ENCODE peak calls at places on chromosomes 4 and X, in nine cellular contexts. T is NCI-H1092; B is amniotic stem cell; I is choroid plexus epithelial cell; P is activated CD4-positive, alpha-beta memory T cell treated with anti-CD3 and anti-CD28 coated beads, Interleukin-2, amount 10 ng/mL, durations not matched to agents 7 days and 5 days; H is T-helper 9 cell; A is activated CD4-positive, alpha-beta T cell treated with anti-CD3 and anti-CD28 coated beads for 48 hours; N is GM20000; J is left cardiac atrium. V is an unnamed sample.
A peak's percentile ranks its signal among the peaks of the same experiment; 100 is the strongest.

GRCh38 chr4:167023359-167023925 is 210.9 kb downstream of the SPOCK3 start:
- DNase-seq in T (no peak), B (no peak), I (no peak), P (no peak), H (no peak), A (no peak), N (no peak), J (no peak), V (no peak)

GRCh38 chrX:43676960-43677582 is 21.0 kb downstream of the MAOA start:
- DNase-seq in T (no peak), B (no peak), I (peak; percentile 84), P (no peak), H (no peak), A (no peak), N (no peak), J (no peak), V (no peak)

GRCh38 chr4:40238008-40238699 is 41.3 kb downstream of the RHOH start:
- DNase-seq in T (no peak), B (no peak), I (no peak), P (no peak), H (no peak), A (peak; percentile 52), N (no peak), J (no peak), V (no peak)

GRCh38 chr4:110119880-110120279 is 78.5 kb downstream of the ELOVL6 start:
- DNase-seq in T (no peak), B (no peak), I (peak; percentile 84), P (no peak), H (no peak), A (no peak), N (no peak), J (no peak), V (no peak)

GRCh38 chr4:16261313-16261878 is 35.1 kb upstream of the TAPT1 start:
- DNase-seq in T (no peak), B (no peak), I (no peak), P (no peak), H (no peak), A (no peak), N (no peak), J (no peak), V (no peak)

GRCh38 chrX:133810925-133811324 is 174.5 kb downstream of the GPC3 start:
- DNase-seq in T (no peak), B (no peak), I (no peak), P (no peak), H (no peak), A (no peak), N (no peak), J (no peak), V (no peak)

GRCh38 chr4:85825937-85826678 is 351.2 kb downstream of the ARHGAP24 start:
- DNase-seq in T (peak; percentile 34), B (no peak), I (peak; percentile 71), P (no peak), H (no peak), A (no peak), N (no peak), J (no peak), V (no peak)

GRCh38 chr4:14918336-14918735 is 83.9 kb upstream of the CPEB2 start:
- DNase-seq in T (no peak), B (no peak), I (no peak), P (no peak), H (no peak), A (no peak), N (no peak), J (no peak), V (no peak)

GRCh38 chr4:65747386-65747785 is 77.1 kb upstream of the EPHA5 start:
- DNase-seq in T (no peak), B (no peak), I (peak; percentile 1), P (no peak), H (no peak), A (no peak), N (no peak), J (no peak), V (no peak)

GRCh38 chrX:131571348-131571747 is 27.5 kb downstream of the OR13H1 start:
- DNase-seq in T (no peak), B (no peak), I (no peak), P (no peak), H (no peak), A (no peak), N (no peak), J (no peak), V (no peak)

GRCh38 chr4:56817840-56818491 is 3.5 kb downstream of the SPINK2 start:
- DNase-seq in T (no peak), B (no peak), I (no peak), P (peak; percentile 31), H (no peak), A (peak; percentile 52), N (peak; percentile 76), J (no peak), V (no peak)

GRCh38 chrX:110104078-110104477 is 101.2 kb downstream of the TMEM164 start:
- DNase-seq in T (no peak), B (no peak), I (no peak), P (no peak), H (no peak), A (no peak), N (no peak), J (no peak), V (no peak)

GRCh38 chr4:30718021-30718888 is 1.9 kb upstream of the PCDH7 start:
- DNase-seq in T (no peak), B (peak; percentile 29), I (peak; percentile 46), P (no peak), H (no peak), A (peak; percentile 16), N (peak; percentile 22), J (peak; percentile 72), V (no peak)

GRCh38 chrX:72254835-72255234 is 16.0 kb upstream of the ERCC6L start:
- DNase-seq in T (peak; percentile 53), B (no peak), I (no peak), P (no peak), H (no peak), A (no peak), N (no peak), J (no peak), V (no peak)

V was measured in effector CD4-positive, alpha-beta T cell.